ENCODE peak calls at places on chromosome 5, in seven cellular contexts. X, K, U, C, D, S and V are unnamed samples.
A peak's percentile ranks its signal among the peaks of the same experiment; 100 is the strongest.

GRCh38 chr5:144040615-144041394 is 129.7 kb downstream of the YIPF5 start:
- DNase-seq in X (no peak), K (no peak), U (no peak), C (no peak), D (no peak), S (no peak), V (no peak)

GRCh38 chr5:176822426-176823075 is 12.2 kb downstream of the UNC5A start:
- DNase-seq in X (no peak), K (no peak), U (no peak), C (no peak), D (no peak), S (peak; percentile 54), V (no peak)

GRCh38 chr5:134085411-134085810 is 29.1 kb upstream of the TCF7 start:
- DNase-seq in X (no peak), K (no peak), U (no peak), C (no peak), D (no peak), S (no peak), V (no peak)

GRCh38 chr5:149242339-149242738 is 29.3 kb upstream of the AFAP1L1 start:
- DNase-seq in X (no peak), K (no peak), U (no peak), C (no peak), D (no peak), S (no peak), V (no peak)

GRCh38 chr5:138467711-138468132 is 2.4 kb downstream of the EGR1 start:
- DNase-seq in X (no peak), K (peak; percentile 32), U (peak; percentile 27), C (no peak), D (no peak), S (no peak), V (no peak)

GRCh38 chr5:122500245-122501086 is 188.4 kb downstream of the SNCAIP start:
- DNase-seq in X (peak; percentile 69), K (no peak), U (no peak), C (no peak), D (no peak), S (peak; percentile 12), V (peak; percentile 59)

GRCh38 chr5:112006721-112007120 is 249.7 kb upstream of the NREP start:
- DNase-seq in X (peak; percentile 83), K (no peak), U (no peak), C (no peak), D (no peak), S (no peak), V (no peak)

GRCh38 chr5:177546262-177546741 is 8.1 kb downstream of the FAM193B start:
- DNase-seq in X (peak; percentile 99), K (no peak), U (peak; percentile 97), C (no peak), D (no peak), S (peak; percentile 89), V (peak; percentile 88)

GRCh38 chr5:143200781-143201398 is 202.6 kb downstream of the NR3C1 start:
- DNase-seq in X (peak; percentile 80), K (no peak), U (no peak), C (peak; percentile 44), D (no peak), S (peak; percentile 29), V (peak; percentile 15)

GRCh38 chr5:131436081-131436480 is 172.2 kb downstream of the CDC42SE2 start:
- DNase-seq in X (no peak), K (no peak), U (no peak), C (no peak), D (no peak), S (no peak), V (no peak)

GRCh38 chr5:158976035-158976434 is 123.7 kb downstream of the EBF1 start:
- DNase-seq in X (peak; percentile 91), K (no peak), U (peak; percentile 69), C (no peak), D (no peak), S (peak; percentile 11), V (peak; percentile 55)

GRCh38 chr5:17081142-17081541 is 136.3 kb upstream of the BASP1 start:
- DNase-seq in X (no peak), K (no peak), U (peak; percentile 62), C (no peak), D (no peak), S (no peak), V (no peak)

GRCh38 chr5:174344335-174344734 is 298.8 kb downstream of the NSG2 start:
- DNase-seq in X (no peak), K (no peak), U (no peak), C (peak; percentile 36), D (no peak), S (no peak), V (no peak)

GRCh38 chr5:10634562-10634961 is 70.7 kb downstream of the ANKRD33B start:
- DNase-seq in X (no peak), K (no peak), U (no peak), C (no peak), D (no peak), S (no peak), V (no peak)

GRCh38 chr5:84478603-84479002 is 93.9 kb upstream of the EDIL3 start:
- DNase-seq in X (peak; percentile 21), K (no peak), U (no peak), C (no peak), D (no peak), S (peak; percentile 1), V (no peak)

GRCh38 chr5:153565822-153566221 is 75.4 kb downstream of the GRIA1 start:
- DNase-seq in X (peak; percentile 96), K (no peak), U (peak; percentile 80), C (no peak), D (no peak), S (no peak), V (no peak)

GRCh38 chr5:71938886-71939285 is 168.4 kb upstream of the MAP1B start:
- DNase-seq in X (no peak), K (peak; percentile 32), U (no peak), C (peak; percentile 88), D (no peak), S (no peak), V (no peak)

GRCh38 chr5:131221888-131222287 is 42.0 kb upstream of the CDC42SE2 start:
- DNase-seq in X (peak; percentile 55), K (no peak), U (no peak), C (no peak), D (no peak), S (peak; percentile 6), V (peak; percentile 8)

GRCh38 chr5:177319913-177320588 is 8.4 kb upstream of the MXD3 start:
- DNase-seq in X (no peak), K (no peak), U (no peak), C (no peak), D (no peak), S (no peak), V (no peak)